ENCODE peak calls at places on chromosomes 12 and 14, in eight cellular contexts. M, A, Q, Y, C, J, N and U are unnamed samples.

GRCh38 chr12:54502485-54502884 is 4.9 kb downstream of the NCKAP1L start:
- DNase-seq in M (no peak), A (no peak), Q (no peak), Y (no peak), C (no peak), J (peak), N (no peak), U (no peak)

GRCh38 chr12:121762269-121762668 is 31.2 kb downstream of the RHOF start:
- DNase-seq in M (no peak), A (no peak), Q (no peak), Y (no peak), C (no peak), J (no peak), N (no peak), U (peak)

GRCh38 chr12:62466596-62467411 is at the start of gene MON2:
- DNase-seq in M (peak), A (peak), Q (peak), Y (peak), C (peak), J (peak), N (peak), U (peak)

GRCh38 chr12:127640181-127640886 is 626.6 kb upstream of the TMEM132C start:
- DNase-seq in M (no peak), A (no peak), Q (no peak), Y (no peak), C (peak), J (peak), N (no peak), U (peak)

GRCh38 chr12:108580531-108580930 is 17.4 kb downstream of the TMEM119 start:
- DNase-seq in M (no peak), A (no peak), Q (peak), Y (no peak), C (no peak), J (no peak), N (no peak), U (peak)

GRCh38 chr14:100989924-100990323 is 86.4 kb upstream of the RTL1 start:
- DNase-seq in M (no peak), A (no peak), Q (no peak), Y (no peak), C (no peak), J (no peak), N (no peak), U (peak)

GRCh38 chr12:130737731-130738130 is 21.6 kb upstream of the RIMBP2 start:
- DNase-seq in M (no peak), A (no peak), Q (no peak), Y (no peak), C (no peak), J (no peak), N (no peak), U (no peak)

GRCh38 chr14:94460631-94461416 is 8.2 kb upstream of the SERPINA11 start:
- DNase-seq in M (no peak), A (no peak), Q (peak), Y (peak), C (no peak), J (no peak), N (no peak), U (no peak)

GRCh38 chr12:98745578-98746391 is 100.7 kb downstream of the APAF1 start:
- DNase-seq in M (no peak), A (no peak), Q (peak), Y (peak), C (no peak), J (no peak), N (no peak), U (peak)

GRCh38 chr14:56216631-56217379 is 98.6 kb downstream of the PELI2 start:
- DNase-seq in M (peak), A (no peak), Q (no peak), Y (no peak), C (peak), J (no peak), N (peak), U (peak)

GRCh38 chr12:30145351-30146017 is 361.7 kb upstream of the TMTC1 start:
- DNase-seq in M (no peak), A (no peak), Q (no peak), Y (no peak), C (no peak), J (peak), N (peak), U (peak)

GRCh38 chr14:105475269-105475915 is 771 bp downstream of the CRIP2 start:
- DNase-seq in M (no peak), A (peak), Q (peak), Y (no peak), C (no peak), J (no peak), N (no peak), U (no peak)